ENCODE peak calls at places on chromosome 15, in four cellular contexts. R is brain microvascular endothelial cell, U is mammary epithelial cell, K is astrocyte. Y is an unnamed sample. For H3K27me3, the result is how much of the 10 kb centered on the place peaks cover.

GRCh38 chr15:70195808-70196304 is 98.1 kb upstream of the TLE3 start:
- DNase-seq in R (peak), U (peak), K (peak), Y (peak)

GRCh38 chr15:66212471-66212870 is 41.1 kb downstream of the MEGF11 start:
- DNase-seq in R (no peak), U (no peak), K (no peak), Y (no peak)

GRCh38 chr15:64911317-64912186 is at the start of gene ANKDD1A:
- DNase-seq in R (no peak), U (peak), K (no peak), Y (no peak)

GRCh38 chr15:81311834-81312459 is 12.0 kb downstream of the STARD5 start:
- DNase-seq in R (no peak), U (no peak), K (peak), Y (no peak)

GRCh38 chr15:38486946-38487345 is 33.0 kb downstream of the FAM98B start:
- DNase-seq in R (no peak), U (peak), K (no peak), Y (no peak)

GRCh38 chr15:79171320-79172031 is 80.9 kb upstream of the RASGRF1 start:
- DNase-seq in R (no peak), U (no peak), K (no peak), Y (no peak)

GRCh38 chr15:66862111-66862815 is 160.2 kb downstream of the SMAD6 start:
- DNase-seq in R (no peak), U (peak), K (no peak), Y (no peak)

GRCh38 chr15:36130641-36131310 is 448.6 kb upstream of the CDIN1 start:
- DNase-seq in R (no peak), U (peak), K (no peak), Y (peak)

GRCh38 chr15:72685925-72686794 is at the start of the genes BBS4 and HIGD2B:
- DNase-seq in R (peak), U (peak), K (peak), Y (peak)

GRCh38 chr15:28943611-28944230 is 57.9 kb downstream of the APBA2 start:
- DNase-seq in R (no peak), U (no peak), K (no peak), Y (no peak)

GRCh38 chr15:85623648-85624047 is 171.1 kb downstream of the KLHL25 start:
- DNase-seq in R (no peak), U (peak), K (peak), Y (no peak)

GRCh38 chr15:58549013-58549779 is 117.4 kb downstream of the LIPC start:
- DNase-seq in R (no peak), U (no peak), K (no peak), Y (no peak)

GRCh38 chr15:70142322-70143191 is 44.8 kb upstream of the TLE3 start:
- DNase-seq in R (peak), U (no peak), K (peak), Y (no peak)

GRCh38 chr15:89413877-89414276 is 79.3 kb upstream of the POLG start:
- DNase-seq in R (no peak), U (peak), K (no peak), Y (peak)
- H3K27me3 ChIP-seq in R (half or more), U (under half), K (half or more), Y (half or more)

DNA sequence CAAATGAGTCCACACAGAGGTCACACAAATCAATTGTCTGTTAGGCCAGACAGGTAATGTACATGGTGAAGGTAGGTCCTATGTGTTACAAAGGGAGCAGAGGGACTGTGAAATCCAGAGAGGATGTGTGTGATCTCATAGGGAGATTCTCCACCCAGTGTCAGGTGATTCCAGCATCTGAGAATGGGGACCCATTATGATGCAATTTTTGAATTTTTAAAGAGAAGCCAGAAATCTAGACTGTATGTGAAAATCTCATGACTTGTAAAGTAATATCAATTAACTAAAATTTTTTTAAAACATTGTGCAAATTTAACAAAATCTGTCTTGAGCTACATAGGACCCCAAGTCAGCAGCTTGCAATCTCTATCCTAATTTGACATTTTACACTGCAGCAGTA is 58.3 kb upstream of the NEDD4 start:
- DNase-seq in R (no peak), U (no peak), K (no peak), Y (no peak)
- TF ChIP-seq CTCF in R (no peak), U (no peak), K (no peak), Y (no peak)

DNA sequence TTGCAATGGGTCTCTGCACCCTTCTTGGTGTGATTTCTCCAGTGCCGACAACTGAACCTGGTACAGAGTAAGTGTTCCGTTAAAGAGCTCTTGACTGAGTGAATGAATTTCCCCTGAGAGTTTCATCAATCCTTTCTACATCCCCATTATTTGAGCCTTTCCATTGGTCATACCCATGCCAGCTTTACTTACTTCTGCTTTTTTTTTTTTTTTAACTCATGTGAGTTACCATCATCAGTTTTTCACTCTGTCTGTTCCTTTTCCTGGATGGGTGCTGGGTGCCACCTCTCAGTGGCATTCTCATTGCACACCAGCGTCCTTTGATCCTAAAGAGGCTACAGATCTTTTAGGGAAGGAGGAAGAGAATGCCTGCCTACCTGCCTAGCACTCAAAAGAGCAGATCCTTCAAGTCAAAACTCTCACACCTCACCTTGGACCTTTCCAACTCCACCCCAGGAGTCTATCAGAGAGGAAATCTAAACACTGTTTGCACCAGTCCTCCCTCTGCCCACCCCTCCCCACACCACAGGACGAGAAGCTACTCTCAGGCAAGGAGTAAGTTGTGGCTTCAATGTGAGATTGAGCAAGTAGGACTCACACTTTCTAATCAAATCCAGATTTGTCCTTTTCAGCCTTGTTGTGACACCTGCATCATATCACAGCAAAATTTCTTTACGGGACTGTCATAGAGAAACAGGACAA is 13.1 kb upstream of the USP3 start:
- DNase-seq in R (no peak), U (no peak), K (no peak), Y (no peak)
- H3K27me3 ChIP-seq in R (under half), U (under half), K (under half), Y (under half)

DNA sequence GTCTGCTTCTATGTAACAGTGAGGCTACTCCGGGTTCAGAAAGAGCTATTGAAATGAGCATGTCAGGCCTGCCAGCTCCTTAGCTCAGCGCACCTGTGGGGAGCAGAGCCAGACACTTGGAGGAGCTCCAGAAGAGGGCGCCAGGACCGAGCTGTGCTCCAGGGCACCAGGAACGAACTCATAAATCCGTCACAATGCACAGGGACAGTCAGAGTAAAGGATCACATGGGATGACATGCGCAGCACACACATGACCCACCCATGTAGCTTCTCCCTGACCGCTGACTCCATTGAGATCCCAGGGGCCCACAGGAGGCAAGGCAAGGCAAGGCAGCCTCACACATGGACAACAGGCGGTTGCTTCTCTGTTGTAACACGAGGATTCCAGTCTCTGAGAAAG is 26.0 kb upstream of the GNB5 start:
- DNase-seq in R (no peak), U (no peak), K (no peak), Y (no peak)
- TF ChIP-seq CTCF in R (peak), U (peak), K (no peak), Y (peak)

GRCh38 chr15:77579498-77580188 is 53.1 kb downstream of the LINGO1 start:
- DNase-seq in R (no peak), U (no peak), K (no peak), Y (no peak)

GRCh38 chr15:77576538-77576937 is 56.2 kb downstream of the LINGO1 start:
- DNase-seq in R (no peak), U (no peak), K (no peak), Y (no peak)

GRCh38 chr15:77578641-77579372 is 53.9 kb downstream of the LINGO1 start:
- DNase-seq in R (no peak), U (no peak), K (no peak), Y (no peak)

GRCh38 chr15:77575203-77575934 is 57.3 kb downstream of the LINGO1 start:
- DNase-seq in R (no peak), U (no peak), K (no peak), Y (no peak)

GRCh38 chr15:77577350-77577749 is 55.4 kb downstream of the LINGO1 start:
- DNase-seq in R (no peak), U (no peak), K (no peak), Y (no peak)
- H3K27me3 ChIP-seq in R (under half), U (under half), K (under half), Y (under half)

GRCh38 chr15:22839046-22839705 is 710 bp downstream of the NIPA2 start:
- DNase-seq in R (no peak), U (no peak), K (peak), Y (no peak)

GRCh38 chr15:22838292-22839042 is at the start of gene NIPA2:
- DNase-seq in R (peak), U (peak), K (peak), Y (peak)
- TF ChIP-seq CTCF in R (no peak), U (no peak), K (no peak), Y (peak)

Y was measured in foreskin keratinocyte.